ENCODE peak calls at places on chromosomes 7 and 10, in eight cellular contexts. V, X, B, T, U, A, D and L are unnamed samples.

GRCh38 chr7:32941181-32941995 is 15.9 kb upstream of the FKBP9 start:
- DNase-seq in V (no peak), X (no peak), B (no peak), T (no peak), U (no peak), A (no peak), D (no peak), L (no peak)

GRCh38 chr10:3274414-3274813 is 101.8 kb upstream of the PITRM1 start:
- DNase-seq in V (no peak), X (no peak), B (no peak), T (no peak), U (peak), A (no peak), D (no peak), L (no peak)

GRCh38 chr10:31521432-31521831 is 202.4 kb downstream of the ZEB1 start:
- DNase-seq in V (no peak), X (no peak), B (no peak), T (no peak), U (no peak), A (no peak), D (no peak), L (no peak)

GRCh38 chr10:35608317-35608672 is 3.2 kb downstream of the GJD4 start:
- DNase-seq in V (no peak), X (no peak), B (no peak), T (no peak), U (no peak), A (no peak), D (no peak), L (no peak)

GRCh38 chr7:93516834-93517233 is 57.7 kb downstream of the CALCR start:
- DNase-seq in V (no peak), X (no peak), B (no peak), T (no peak), U (no peak), A (no peak), D (no peak), L (no peak)

GRCh38 chr10:46266506-46266985 is 20.3 kb upstream of the ANTXRL start:
- DNase-seq in V (no peak), X (no peak), B (no peak), T (no peak), U (no peak), A (no peak), D (no peak), L (peak)

GRCh38 chr7:23680417-23681405 is 712 bp downstream of the FAM221A start:
- DNase-seq in V (peak), X (peak), B (peak), T (peak), U (peak), A (peak), D (no peak), L (peak)

GRCh38 chr7:12913002-12913401 is 225.6 kb downstream of the ARL4A start:
- DNase-seq in V (no peak), X (no peak), B (no peak), T (no peak), U (no peak), A (no peak), D (no peak), L (no peak)

GRCh38 chr7:42691030-42691639 is 220.7 kb downstream of the C7orf25 start:
- DNase-seq in V (no peak), X (no peak), B (no peak), T (peak), U (no peak), A (no peak), D (peak), L (no peak)

GRCh38 chr10:99548041-99548530 is 15.3 kb downstream of the NKX2-3 start:
- DNase-seq in V (no peak), X (no peak), B (no peak), T (no peak), U (no peak), A (no peak), D (peak), L (no peak)

GRCh38 chr7:141198191-141198958 is 124.5 kb downstream of the TMEM178B start:
- DNase-seq in V (no peak), X (no peak), B (no peak), T (no peak), U (no peak), A (no peak), D (no peak), L (no peak)

GRCh38 chr10:60423920-60424319 is 34.2 kb upstream of the ANK3 start:
- DNase-seq in V (no peak), X (no peak), B (no peak), T (no peak), U (no peak), A (no peak), D (no peak), L (no peak)

GRCh38 chr10:92640110-92640509 is 47.2 kb downstream of the KIF11 start:
- DNase-seq in V (no peak), X (no peak), B (no peak), T (no peak), U (no peak), A (peak), D (peak), L (no peak)

GRCh38 chr7:101507791-101508252 is 121.3 kb downstream of the MYL10 start:
- DNase-seq in V (peak), X (no peak), B (no peak), T (peak), U (no peak), A (no peak), D (peak), L (no peak)

GRCh38 chr10:32163774-32164148 is 107.5 kb upstream of the KIF5B start:
- DNase-seq in V (no peak), X (peak), B (no peak), T (no peak), U (no peak), A (no peak), D (no peak), L (peak)

GRCh38 chr10:103876155-103876554 is 20.8 kb upstream of the SH3PXD2A start:
- DNase-seq in V (no peak), X (no peak), B (no peak), T (no peak), U (no peak), A (no peak), D (no peak), L (no peak)

GRCh38 chr10:20990604-20991003 is 93.5 kb upstream of the NEBL start:
- DNase-seq in V (no peak), X (no peak), B (no peak), T (no peak), U (no peak), A (no peak), D (no peak), L (no peak)

GRCh38 chr10:29877798-29878491 is 181.4 kb downstream of the JCAD start:
- DNase-seq in V (peak), X (no peak), B (peak), T (no peak), U (no peak), A (no peak), D (no peak), L (no peak)

GRCh38 chr10:74008212-74008731 is 10.4 kb downstream of the VCL start:
- DNase-seq in V (no peak), X (no peak), B (no peak), T (no peak), U (no peak), A (no peak), D (no peak), L (no peak)

GRCh38 chr10:101146392-101147251 is 15.5 kb downstream of the TLX1 start:
- DNase-seq in V (no peak), X (no peak), B (no peak), T (no peak), U (no peak), A (no peak), D (no peak), L (no peak)

GRCh38 chr7:41005381-41005901 is 697.4 kb downstream of the INHBA start:
- DNase-seq in V (no peak), X (no peak), B (no peak), T (no peak), U (no peak), A (no peak), D (no peak), L (no peak)

GRCh38 chr7:96719164-96719563 is 9.5 kb upstream of the SEM1 start:
- DNase-seq in V (no peak), X (no peak), B (no peak), T (no peak), U (no peak), A (no peak), D (no peak), L (no peak)

GRCh38 chr10:33791295-33791694 is 456.8 kb upstream of the NRP1 start:
- DNase-seq in V (no peak), X (no peak), B (no peak), T (no peak), U (no peak), A (no peak), D (no peak), L (no peak)

GRCh38 chr7:99842926-99843325 is 15.1 kb downstream of the CYP3A43 start:
- DNase-seq in V (no peak), X (no peak), B (no peak), T (no peak), U (no peak), A (no peak), D (no peak), L (no peak)

GRCh38 chr7:123844712-123845219 is at the start of gene HYAL4:
- DNase-seq in V (no peak), X (no peak), B (no peak), T (no peak), U (no peak), A (no peak), D (no peak), L (no peak)

GRCh38 chr10:79608505-79609375 is 2.0 kb upstream of the SFTPA1 start:
- DNase-seq in V (peak), X (peak), B (no peak), T (peak), U (no peak), A (no peak), D (peak), L (no peak)

GRCh38 chr7:18087031-18087686 is 59.5 kb upstream of the PRPS1L1 start:
- DNase-seq in V (peak), X (no peak), B (peak), T (no peak), U (no peak), A (no peak), D (no peak), L (no peak)

GRCh38 chr7:11753441-11753840 is 78.6 kb downstream of the THSD7A start:
- DNase-seq in V (peak), X (no peak), B (no peak), T (no peak), U (no peak), A (no peak), D (no peak), L (no peak)

GRCh38 chr10:114304566-114305421 is 65.7 kb downstream of the VWA2 start:
- DNase-seq in V (peak), X (peak), B (no peak), T (peak), U (peak), A (peak), D (no peak), L (peak)

GRCh38 chr10:131311661-131312260 is at the start of gene TCERG1L:
- DNase-seq in V (peak), X (no peak), B (no peak), T (no peak), U (no peak), A (peak), D (no peak), L (no peak)

GRCh38 chr7:140592957-140593356 is 47.7 kb downstream of the DENND2A start:
- DNase-seq in V (no peak), X (no peak), B (no peak), T (no peak), U (no peak), A (no peak), D (no peak), L (no peak)

GRCh38 chr10:91598211-91598981 is 34.5 kb downstream of the PPP1R3C start:
- DNase-seq in V (no peak), X (no peak), B (no peak), T (no peak), U (no peak), A (no peak), D (peak), L (no peak)

GRCh38 chr10:125637496-125637895 is 45.5 kb downstream of the TEX36 start:
- DNase-seq in V (no peak), X (no peak), B (no peak), T (no peak), U (no peak), A (no peak), D (no peak), L (no peak)

GRCh38 chr10:132036153-132036886 is 29.4 kb upstream of the JAKMIP3 start:
- DNase-seq in V (no peak), X (no peak), B (peak), T (peak), U (no peak), A (no peak), D (no peak), L (no peak)

GRCh38 chr10:132374176-132374575 is 22.8 kb upstream of the PWWP2B start:
- DNase-seq in V (no peak), X (peak), B (peak), T (no peak), U (peak), A (no peak), D (no peak), L (no peak)

GRCh38 chr10:22183771-22184466 is 33.9 kb downstream of the EBLN1 start:
- DNase-seq in V (no peak), X (no peak), B (no peak), T (no peak), U (no peak), A (no peak), D (no peak), L (no peak)

GRCh38 chr7:48110868-48111267 is 21.8 kb downstream of the UPP1 start:
- DNase-seq in V (no peak), X (no peak), B (no peak), T (no peak), U (no peak), A (no peak), D (no peak), L (no peak)

GRCh38 chr7:931871-932650 is 22.4 kb downstream of the ADAP1 start:
- DNase-seq in V (peak), X (peak), B (peak), T (no peak), U (peak), A (peak), D (no peak), L (no peak)

GRCh38 chr7:14761506-14762296 is 140.8 kb downstream of the DGKB start:
- DNase-seq in V (peak), X (no peak), B (peak), T (peak), U (no peak), A (no peak), D (no peak), L (no peak)

GRCh38 chr7:74289660-74290589 is 718 bp downstream of the CLIP2 start:
- DNase-seq in V (peak), X (peak), B (no peak), T (no peak), U (peak), A (no peak), D (no peak), L (peak)

GRCh38 chr7:74288034-74288881 is 949 bp upstream of the CLIP2 start:
- DNase-seq in V (no peak), X (no peak), B (no peak), T (no peak), U (no peak), A (no peak), D (no peak), L (no peak)

GRCh38 chr7:74287303-74288033 is 1.7 kb upstream of the CLIP2 start:
- DNase-seq in V (no peak), X (peak), B (no peak), T (no peak), U (no peak), A (no peak), D (no peak), L (no peak)

GRCh38 chr7:74290590-74290950 is 1.4 kb downstream of the CLIP2 start:
- DNase-seq in V (no peak), X (no peak), B (no peak), T (no peak), U (no peak), A (no peak), D (no peak), L (no peak)

GRCh38 chr7:74289018-74289659 is at the start of gene CLIP2:
- DNase-seq in V (peak), X (peak), B (peak), T (peak), U (peak), A (peak), D (peak), L (peak)
- TF ChIP-seq POLR2A in V (peak), X (peak), B (peak), T (peak), U (no peak), A (peak), D (peak), L (no peak)

DNA sequence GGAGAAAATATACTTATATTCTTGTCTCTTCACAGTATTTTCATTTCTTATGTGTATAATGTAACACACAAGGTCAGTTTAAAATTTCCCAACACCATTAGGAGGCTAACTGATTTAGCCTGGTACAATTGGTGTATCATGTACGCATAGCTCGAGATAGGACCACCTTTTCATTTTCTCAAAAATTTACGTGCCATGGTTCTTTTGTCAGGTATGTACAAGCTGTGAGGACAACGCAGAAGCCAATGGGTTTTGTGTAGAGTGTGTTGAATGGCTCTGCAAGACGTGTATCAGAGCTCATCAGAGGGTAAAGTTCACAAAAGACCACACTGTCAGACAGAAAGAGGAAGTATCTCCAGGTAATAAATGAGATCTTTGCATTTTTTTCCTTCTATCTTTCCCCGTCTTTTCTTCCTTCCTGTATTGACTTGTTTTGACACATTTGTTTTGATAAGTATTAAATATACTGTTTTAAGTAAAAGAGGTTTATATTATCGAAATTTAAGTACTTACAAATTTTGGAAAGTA is 55.0 kb downstream of the TRIM24 start:
- DNase-seq in V (no peak), X (no peak), B (no peak), T (no peak), U (no peak), A (no peak), D (no peak), L (no peak)
- H3K27ac ChIP-seq in V (no peak), X (no peak), B (no peak), T (no peak), U (no peak), A (no peak), D (no peak), L (no peak)

GRCh38 chr7:138245682-138246081 is 169.4 kb downstream of the AKR1D1 start:
- DNase-seq in V (no peak), X (no peak), B (no peak), T (no peak), U (no peak), A (no peak), D (no peak), L (no peak)
- H3K4me3 ChIP-seq in V (no peak), X (no peak), B (no peak), T (no peak), U (no peak), A (no peak), D (no peak), L (no peak)

DNA sequence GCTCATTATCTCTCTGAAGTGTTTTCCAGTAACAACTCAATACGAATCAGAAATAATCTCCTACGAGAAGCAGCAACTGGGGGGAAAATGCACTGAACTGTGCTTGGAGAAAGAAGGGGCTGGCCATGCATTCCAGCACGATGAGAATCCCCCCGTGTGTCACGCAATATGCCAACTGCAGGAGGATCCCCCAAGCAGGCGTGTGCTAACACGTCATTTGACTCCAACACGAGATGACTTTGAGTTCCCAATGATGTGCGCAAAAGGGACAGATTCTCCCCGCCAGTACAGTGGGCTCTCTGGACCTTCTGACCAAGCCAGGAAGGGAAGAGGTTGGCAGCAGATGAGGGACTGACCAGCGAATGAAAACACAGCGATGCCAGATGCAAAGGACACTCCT is 105.5 kb downstream of the KCNMA1 start:
- DNase-seq in V (no peak), X (no peak), B (no peak), T (no peak), U (no peak), A (no peak), D (no peak), L (no peak)
- TF ChIP-seq POLR2A in V (no peak), X (no peak), B (no peak), T (no peak), U (no peak), A (no peak), D (no peak), L (no peak)

GRCh38 chr7:137000621-137001020 is 132.2 kb downstream of the CHRM2 start:
- DNase-seq in V (no peak), X (no peak), B (no peak), T (no peak), U (no peak), A (no peak), D (no peak), L (no peak)
- H3K27ac ChIP-seq in V (no peak), X (no peak), B (no peak), T (no peak), U (no peak), A (no peak), D (no peak), L (peak)